ENCODE peak calls at places on chromosomes 4 and X, in eight cellular contexts. One of them, this sample, is unnamed.

GRCh38 chr4:147617841-147618421 is 734 bp downstream of the TMEM184C start:
- DNase-seq in GM10248: peak
- DNase-seq in endodermal cell: no peak
- DNase-seq in cardiac muscle cell: no peak
- DNase-seq in nephron progenitor cell: no peak
- DNase-seq in transverse colon: no peak
- DNase-seq in GM12865: peak
- DNase-seq in AG09319: no peak
- DNase-seq in this sample: no peak

GRCh38 chr4:16253127-16253960 is 27.1 kb upstream of the TAPT1 start:
- DNase-seq in cardiac muscle cell: no peak
- DNase-seq in endodermal cell: no peak
- DNase-seq in GM10248: no peak
- DNase-seq in transverse colon: no peak
- DNase-seq in nephron progenitor cell: no peak
- DNase-seq in AG09319: peak
- DNase-seq in GM12865: no peak
- DNase-seq in this sample: no peak

GRCh38 chrX:65928522-65928921 is 111.4 kb downstream of the VSIG4 start:
- DNase-seq in GM10248: no peak
- DNase-seq in nephron progenitor cell: no peak
- DNase-seq in cardiac muscle cell: no peak
- DNase-seq in AG09319: no peak
- DNase-seq in endodermal cell: no peak
- DNase-seq in GM12865: no peak
- DNase-seq in transverse colon: no peak
- DNase-seq in this sample: no peak

GRCh38 chrX:100512471-100512870 is 72.3 kb upstream of the TNMD start:
- DNase-seq in GM12865: peak
- DNase-seq in GM10248: peak
- DNase-seq in nephron progenitor cell: no peak
- DNase-seq in AG09319: no peak
- DNase-seq in endodermal cell: no peak
- DNase-seq in cardiac muscle cell: peak
- DNase-seq in transverse colon: no peak
- DNase-seq in this sample: no peak

GRCh38 chr4:182843813-182844325 is 73.3 kb downstream of the DCTD start:
- DNase-seq in transverse colon: no peak
- DNase-seq in GM12865: no peak
- DNase-seq in nephron progenitor cell: no peak
- DNase-seq in endodermal cell: no peak
- DNase-seq in cardiac muscle cell: no peak
- DNase-seq in GM10248: no peak
- DNase-seq in AG09319: no peak
- DNase-seq in this sample: no peak

GRCh38 chr4:3865986-3866812 is 100.0 kb downstream of the ADRA2C start:
- DNase-seq in transverse colon: no peak
- DNase-seq in GM12865: no peak
- DNase-seq in endodermal cell: peak
- DNase-seq in cardiac muscle cell: no peak
- DNase-seq in nephron progenitor cell: no peak
- DNase-seq in GM10248: no peak
- DNase-seq in AG09319: no peak
- DNase-seq in this sample: peak

GRCh38 chr4:3783691-3784306 is 17.6 kb downstream of the ADRA2C start:
- DNase-seq in GM10248: peak
- DNase-seq in endodermal cell: peak
- DNase-seq in nephron progenitor cell: peak
- DNase-seq in GM12865: peak
- DNase-seq in AG09319: no peak
- DNase-seq in cardiac muscle cell: peak
- DNase-seq in transverse colon: no peak
- DNase-seq in this sample: peak

GRCh38 chrX:133776072-133776471 is 209.3 kb downstream of the GPC3 start:
- DNase-seq in nephron progenitor cell: peak
- DNase-seq in AG09319: no peak
- DNase-seq in endodermal cell: peak
- DNase-seq in transverse colon: peak
- DNase-seq in GM10248: peak
- DNase-seq in cardiac muscle cell: peak
- DNase-seq in GM12865: peak
- DNase-seq in this sample: no peak

GRCh38 chr4:72843466-72843865 is 226.1 kb downstream of the COX18 start:
- DNase-seq in endodermal cell: no peak
- DNase-seq in AG09319: no peak
- DNase-seq in cardiac muscle cell: no peak
- DNase-seq in transverse colon: no peak
- DNase-seq in GM12865: no peak
- DNase-seq in GM10248: no peak
- DNase-seq in nephron progenitor cell: no peak
- DNase-seq in this sample: no peak

GRCh38 chr4:100590308-100590707 is 72.5 kb upstream of the EMCN start:
- DNase-seq in transverse colon: no peak
- DNase-seq in cardiac muscle cell: no peak
- DNase-seq in AG09319: no peak
- DNase-seq in GM12865: no peak
- DNase-seq in GM10248: no peak
- DNase-seq in nephron progenitor cell: no peak
- DNase-seq in endodermal cell: no peak
- DNase-seq in this sample: no peak

GRCh38 chrX:129653985-129654651 is 638 bp downstream of the APLN start:
- DNase-seq in GM10248: no peak
- DNase-seq in AG09319: no peak
- DNase-seq in transverse colon: no peak
- DNase-seq in cardiac muscle cell: no peak
- DNase-seq in nephron progenitor cell: peak
- DNase-seq in endodermal cell: peak
- DNase-seq in GM12865: peak
- DNase-seq in this sample: no peak

GRCh38 chr4:56618734-56619133 is 62.4 kb downstream of the HOPX start:
- DNase-seq in nephron progenitor cell: no peak
- DNase-seq in GM10248: no peak
- DNase-seq in GM12865: no peak
- DNase-seq in endodermal cell: no peak
- DNase-seq in AG09319: no peak
- DNase-seq in transverse colon: no peak
- DNase-seq in cardiac muscle cell: no peak
- DNase-seq in this sample: no peak

GRCh38 chr4:140861359-140862181 is 105.4 kb upstream of the TBC1D9 start:
- DNase-seq in transverse colon: peak
- DNase-seq in GM10248: peak
- DNase-seq in cardiac muscle cell: peak
- DNase-seq in endodermal cell: peak
- DNase-seq in nephron progenitor cell: peak
- DNase-seq in AG09319: peak
- DNase-seq in GM12865: peak
- DNase-seq in this sample: peak

GRCh38 chr4:151139814-151140213 is 40.4 kb downstream of the RPS3A start:
- DNase-seq in cardiac muscle cell: no peak
- DNase-seq in GM12865: no peak
- DNase-seq in AG09319: no peak
- DNase-seq in nephron progenitor cell: no peak
- DNase-seq in endodermal cell: no peak
- DNase-seq in GM10248: no peak
- DNase-seq in transverse colon: no peak
- DNase-seq in this sample: no peak

GRCh38 chr4:151709587-151709986 is 51.2 kb downstream of the GATB start:
- DNase-seq in cardiac muscle cell: no peak
- DNase-seq in transverse colon: no peak
- DNase-seq in GM10248: no peak
- DNase-seq in AG09319: no peak
- DNase-seq in endodermal cell: no peak
- DNase-seq in GM12865: no peak
- DNase-seq in nephron progenitor cell: no peak
- DNase-seq in this sample: no peak

GRCh38 chr4:8082517-8083055 is 76.0 kb downstream of the ABLIM2 start:
- DNase-seq in GM10248: no peak
- DNase-seq in transverse colon: no peak
- DNase-seq in GM12865: no peak
- DNase-seq in nephron progenitor cell: no peak
- DNase-seq in cardiac muscle cell: no peak
- DNase-seq in AG09319: no peak
- DNase-seq in endodermal cell: no peak
- DNase-seq in this sample: no peak

GRCh38 chr4:19727141-19727540 is 524.6 kb upstream of the SLIT2 start:
- DNase-seq in cardiac muscle cell: no peak
- DNase-seq in AG09319: no peak
- DNase-seq in nephron progenitor cell: no peak
- DNase-seq in endodermal cell: no peak
- DNase-seq in transverse colon: no peak
- DNase-seq in GM12865: no peak
- DNase-seq in GM10248: no peak
- DNase-seq in this sample: no peak

GRCh38 chr4:3257125-3257690 is 8.2 kb downstream of the MSANTD1 start:
- DNase-seq in endodermal cell: peak
- DNase-seq in GM10248: no peak
- DNase-seq in AG09319: no peak
- DNase-seq in GM12865: no peak
- DNase-seq in transverse colon: peak
- DNase-seq in nephron progenitor cell: no peak
- DNase-seq in cardiac muscle cell: no peak
- DNase-seq in this sample: no peak

GRCh38 chr4:53696956-53697685 is 105.8 kb upstream of the LNX1 start:
- DNase-seq in GM10248: no peak
- DNase-seq in endodermal cell: no peak
- DNase-seq in transverse colon: no peak
- DNase-seq in cardiac muscle cell: no peak
- DNase-seq in nephron progenitor cell: no peak
- DNase-seq in GM12865: no peak
- DNase-seq in AG09319: no peak
- DNase-seq in this sample: no peak

DNA sequence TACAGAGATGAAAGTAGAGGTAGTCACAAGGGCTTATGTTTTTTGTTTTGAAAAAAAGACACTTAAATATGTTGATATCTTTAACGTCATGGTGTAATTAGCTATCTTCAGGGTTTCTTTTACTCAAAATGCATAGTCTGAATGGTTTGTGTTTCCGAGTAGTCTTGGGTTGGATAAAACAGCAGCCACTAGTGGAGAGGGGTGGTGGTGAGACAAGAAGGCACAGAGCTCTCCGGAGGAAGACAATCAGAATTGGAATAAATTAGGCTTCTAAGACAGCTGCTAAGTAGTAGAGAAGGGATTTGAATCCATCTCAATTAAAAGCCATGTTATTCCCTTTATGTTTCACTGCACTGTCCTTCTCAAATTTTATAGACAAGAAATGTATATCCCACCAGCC is 240.4 kb upstream of the VEGFC start:
- DNase-seq in GM10248: no peak
- DNase-seq in GM12865: no peak
- DNase-seq in endodermal cell: no peak
- DNase-seq in nephron progenitor cell: no peak
- DNase-seq in AG09319: no peak
- DNase-seq in cardiac muscle cell: no peak
- DNase-seq in transverse colon: no peak
- DNase-seq in this sample: no peak
- TF ChIP-seq CTCF in GM10248: no peak
- TF ChIP-seq CTCF in GM12865: no peak
- TF ChIP-seq CTCF in endodermal cell: peak
- TF ChIP-seq CTCF in nephron progenitor cell: no peak
- TF ChIP-seq CTCF in AG09319: no peak
- TF ChIP-seq CTCF in cardiac muscle cell: peak
- TF ChIP-seq CTCF in transverse colon: no peak
- TF ChIP-seq CTCF in this sample: no peak

GRCh38 chr4:169266661-169267060 is 4.1 kb downstream of the SH3RF1 start:
- DNase-seq in GM12865: no peak
- DNase-seq in GM10248: no peak
- DNase-seq in cardiac muscle cell: no peak
- DNase-seq in transverse colon: no peak
- DNase-seq in AG09319: no peak
- DNase-seq in endodermal cell: no peak
- DNase-seq in nephron progenitor cell: no peak
- DNase-seq in this sample: no peak
- TF ChIP-seq CTCF in GM12865: no peak
- TF ChIP-seq CTCF in GM10248: no peak
- TF ChIP-seq CTCF in cardiac muscle cell: no peak
- TF ChIP-seq CTCF in transverse colon: no peak
- TF ChIP-seq CTCF in AG09319: no peak
- TF ChIP-seq CTCF in endodermal cell: no peak
- TF ChIP-seq CTCF in nephron progenitor cell: no peak
- TF ChIP-seq CTCF in this sample: no peak

DNA sequence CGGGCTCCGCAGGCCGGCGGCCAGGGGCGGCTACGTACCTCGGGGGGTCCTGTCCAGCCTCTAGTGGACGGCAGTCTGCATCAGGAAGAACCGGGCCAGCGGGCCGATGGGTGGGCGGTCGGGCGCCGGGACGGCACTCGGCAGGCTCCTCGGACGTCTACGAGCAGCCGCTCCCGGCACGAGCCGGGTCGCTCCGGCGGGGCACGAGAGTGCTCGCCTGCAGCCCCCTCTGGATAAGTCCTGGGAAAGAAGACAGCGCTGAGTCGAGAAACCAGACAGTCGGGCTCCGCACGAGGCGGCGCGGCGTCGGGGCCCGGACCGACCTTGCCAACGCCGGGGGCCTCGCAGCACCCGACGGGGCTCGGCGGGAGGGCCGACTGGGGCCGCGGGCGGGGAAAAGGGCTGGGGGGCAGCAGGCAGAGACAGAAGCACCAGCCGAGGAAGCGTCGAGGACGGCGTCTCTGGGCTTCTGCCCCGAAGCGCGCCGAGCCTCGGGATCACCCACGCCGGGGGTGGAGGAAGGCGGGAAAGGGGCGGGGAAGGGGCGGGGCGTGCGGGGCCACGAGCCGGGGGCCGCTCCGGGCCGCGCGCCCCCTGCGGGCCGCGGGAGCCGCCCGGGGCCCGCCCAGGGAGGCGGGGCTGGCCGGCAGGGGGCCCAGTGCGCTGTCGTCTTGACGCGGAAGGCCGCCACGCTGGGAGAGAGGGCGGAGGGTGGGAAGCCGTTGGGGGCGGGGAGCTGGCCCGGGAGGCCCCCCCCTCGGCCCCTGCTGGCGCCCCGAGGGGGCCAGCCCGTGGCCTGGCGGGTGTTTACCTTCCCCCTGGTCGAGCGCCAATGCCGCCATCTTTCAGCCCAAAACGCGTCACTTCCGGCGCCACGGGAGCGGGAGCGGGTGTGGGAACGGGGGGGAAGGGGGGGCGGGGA is 1.9 kb downstream of the KLHL15 start:
- DNase-seq in GM12865: peak
- DNase-seq in nephron progenitor cell: peak
- DNase-seq in cardiac muscle cell: peak
- DNase-seq in endodermal cell: peak
- DNase-seq in transverse colon: peak
- DNase-seq in GM10248: peak
- DNase-seq in AG09319: peak
- DNase-seq in this sample: peak
- TF ChIP-seq CTCF in GM12865: peak
- TF ChIP-seq CTCF in nephron progenitor cell: no peak
- TF ChIP-seq CTCF in cardiac muscle cell: no peak
- TF ChIP-seq CTCF in endodermal cell: peak
- TF ChIP-seq CTCF in transverse colon: peak
- TF ChIP-seq CTCF in GM10248: peak
- TF ChIP-seq CTCF in AG09319: no peak
- TF ChIP-seq CTCF in this sample: peak

GRCh38 chrX:56975611-56976010 is 19.7 kb downstream of the SPIN3 start:
- DNase-seq in endodermal cell: no peak
- DNase-seq in transverse colon: no peak
- DNase-seq in cardiac muscle cell: no peak
- DNase-seq in nephron progenitor cell: no peak
- DNase-seq in AG09319: no peak
- DNase-seq in GM12865: no peak
- DNase-seq in GM10248: no peak
- DNase-seq in this sample: no peak

GRCh38 chrX:56974408-56974807 is 20.9 kb downstream of the SPIN3 start:
- DNase-seq in cardiac muscle cell: no peak
- DNase-seq in AG09319: no peak
- DNase-seq in GM10248: no peak
- DNase-seq in transverse colon: no peak
- DNase-seq in nephron progenitor cell: no peak
- DNase-seq in endodermal cell: no peak
- DNase-seq in GM12865: no peak
- DNase-seq in this sample: no peak

GRCh38 chrX:56978172-56978571 is 17.2 kb downstream of the SPIN3 start:
- DNase-seq in AG09319: no peak
- DNase-seq in nephron progenitor cell: peak
- DNase-seq in GM10248: peak
- DNase-seq in transverse colon: peak
- DNase-seq in endodermal cell: peak
- DNase-seq in cardiac muscle cell: peak
- DNase-seq in GM12865: peak
- DNase-seq in this sample: no peak
- TF ChIP-seq CTCF in AG09319: peak
- TF ChIP-seq CTCF in nephron progenitor cell: peak
- TF ChIP-seq CTCF in GM10248: peak
- TF ChIP-seq CTCF in transverse colon: peak
- TF ChIP-seq CTCF in endodermal cell: peak
- TF ChIP-seq CTCF in cardiac muscle cell: peak
- TF ChIP-seq CTCF in GM12865: peak
- TF ChIP-seq CTCF in this sample: peak

This sample was measured in mesothelial cell of epicardium.